ENCODE peak calls at places on chromosomes 11 and 22, in five cellular contexts. One of them, this sample, is unnamed. For H3K4me1, the result is how much of the 10 kb centered on the place peaks cover.

GRCh38 chr11:3164540-3165151 is 464 bp downstream of the OSBPL5 start:
- DNase-seq in CD4-positive, CD25-positive, alpha-beta regulatory T cell: no peak
- DNase-seq in thoracic aorta: no peak
- DNase-seq in psoas muscle: peak
- DNase-seq in GM23248: no peak
- DNase-seq in this sample: no peak

GRCh38 chr11:15602779-15603178 is 488.1 kb downstream of the INSC start:
- DNase-seq in thoracic aorta: no peak
- DNase-seq in psoas muscle: no peak
- DNase-seq in GM23248: no peak
- DNase-seq in CD4-positive, CD25-positive, alpha-beta regulatory T cell: no peak
- DNase-seq in this sample: no peak

GRCh38 chr22:46433318-46433717 is 97.8 kb downstream of the TRMU start:
- DNase-seq in GM23248: no peak
- DNase-seq in thoracic aorta: no peak
- DNase-seq in psoas muscle: no peak
- DNase-seq in CD4-positive, CD25-positive, alpha-beta regulatory T cell: no peak
- DNase-seq in this sample: no peak

GRCh38 chr11:13120691-13121090 is 111.6 kb downstream of the RASSF10 start:
- DNase-seq in CD4-positive, CD25-positive, alpha-beta regulatory T cell: no peak
- DNase-seq in GM23248: peak
- DNase-seq in thoracic aorta: no peak
- DNase-seq in psoas muscle: no peak
- DNase-seq in this sample: no peak

GRCh38 chr22:28143961-28144745 is 225.1 kb upstream of the PITPNB start:
- DNase-seq in CD4-positive, CD25-positive, alpha-beta regulatory T cell: no peak
- DNase-seq in GM23248: no peak
- DNase-seq in psoas muscle: no peak
- DNase-seq in thoracic aorta: no peak
- DNase-seq in this sample: no peak

GRCh38 chr22:25419247-25420113 is 145.0 kb upstream of the GRK3 start:
- DNase-seq in CD4-positive, CD25-positive, alpha-beta regulatory T cell: no peak
- DNase-seq in psoas muscle: no peak
- DNase-seq in thoracic aorta: no peak
- DNase-seq in GM23248: peak
- DNase-seq in this sample: no peak

GRCh38 chr22:40928657-40929056 is 22.5 kb upstream of the RBX1 start:
- DNase-seq in thoracic aorta: no peak
- DNase-seq in CD4-positive, CD25-positive, alpha-beta regulatory T cell: no peak
- DNase-seq in psoas muscle: no peak
- DNase-seq in GM23248: no peak
- DNase-seq in this sample: no peak

GRCh38 chr22:46528121-46528610 is 9.3 kb downstream of the CELSR1 start:
- DNase-seq in GM23248: no peak
- DNase-seq in thoracic aorta: no peak
- DNase-seq in psoas muscle: no peak
- DNase-seq in CD4-positive, CD25-positive, alpha-beta regulatory T cell: no peak
- DNase-seq in this sample: no peak

DNA sequence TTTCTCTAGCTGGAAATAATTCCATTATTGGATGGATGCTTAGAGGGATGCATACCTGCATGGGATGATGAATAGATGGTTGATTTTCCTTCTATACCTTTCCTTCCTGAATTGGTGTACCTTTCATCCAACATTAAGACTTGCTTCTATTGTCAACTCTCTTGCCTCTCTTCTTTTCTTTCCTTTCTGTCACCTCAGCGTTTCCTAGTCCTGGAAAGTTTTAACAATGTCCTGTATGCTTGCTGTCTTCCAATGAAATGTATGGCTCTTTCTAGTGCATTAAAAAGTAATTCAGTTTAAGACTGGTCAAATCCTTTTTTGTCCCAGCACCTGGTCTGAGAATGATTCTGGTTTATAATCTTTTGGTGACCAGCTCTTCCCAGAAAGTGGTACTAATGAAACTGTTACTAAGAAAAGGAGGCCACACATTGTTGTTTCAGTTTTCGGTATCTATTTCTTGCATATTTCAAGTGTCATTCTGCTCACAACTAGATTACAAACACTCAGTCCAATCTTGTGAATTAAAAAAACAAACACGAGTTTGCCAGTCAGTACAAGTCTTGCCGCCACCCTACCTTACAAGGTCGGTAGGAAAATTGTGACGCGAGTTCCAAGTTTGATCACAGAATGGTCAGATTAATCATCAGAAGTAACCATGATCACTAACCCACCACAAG is 8.0 kb downstream of the POU2AF1 start:
- DNase-seq in thoracic aorta: no peak
- DNase-seq in CD4-positive, CD25-positive, alpha-beta regulatory T cell: no peak
- DNase-seq in GM23248: no peak
- DNase-seq in psoas muscle: no peak
- DNase-seq in this sample: no peak
- H3K4me1 ChIP-seq in thoracic aorta: under half
- H3K4me1 ChIP-seq in CD4-positive, CD25-positive, alpha-beta regulatory T cell: under half
- H3K4me1 ChIP-seq in GM23248: under half
- H3K4me1 ChIP-seq in psoas muscle: under half
- H3K4me1 ChIP-seq in this sample: under half

GRCh38 chr22:50027639-50028537 is 15.3 kb upstream of the IL17REL start:
- DNase-seq in thoracic aorta: no peak
- DNase-seq in psoas muscle: no peak
- DNase-seq in GM23248: peak
- DNase-seq in CD4-positive, CD25-positive, alpha-beta regulatory T cell: no peak
- DNase-seq in this sample: peak
- H3K27ac ChIP-seq in thoracic aorta: no peak
- H3K27ac ChIP-seq in psoas muscle: no peak
- H3K27ac ChIP-seq in GM23248: no peak
- H3K27ac ChIP-seq in CD4-positive, CD25-positive, alpha-beta regulatory T cell: no peak
- H3K27ac ChIP-seq in this sample: no peak

GRCh38 chr11:68011046-68011943 is 1.2 kb downstream of the ALDH3B1 start:
- DNase-seq in CD4-positive, CD25-positive, alpha-beta regulatory T cell: no peak
- DNase-seq in GM23248: no peak
- DNase-seq in thoracic aorta: no peak
- DNase-seq in psoas muscle: no peak
- DNase-seq in this sample: no peak
- H3K4me1 ChIP-seq in CD4-positive, CD25-positive, alpha-beta regulatory T cell: under half
- H3K4me1 ChIP-seq in GM23248: under half
- H3K4me1 ChIP-seq in thoracic aorta: under half
- H3K4me1 ChIP-seq in psoas muscle: under half
- H3K4me1 ChIP-seq in this sample: under half

GRCh38 chr22:19443544-19444211 is 3.8 kb downstream of the C22orf39 start:
- DNase-seq in psoas muscle: no peak
- DNase-seq in thoracic aorta: no peak
- DNase-seq in CD4-positive, CD25-positive, alpha-beta regulatory T cell: no peak
- DNase-seq in GM23248: no peak
- DNase-seq in this sample: no peak

GRCh38 chr22:19442166-19442565 is 5.3 kb downstream of the C22orf39 start:
- DNase-seq in GM23248: no peak
- DNase-seq in CD4-positive, CD25-positive, alpha-beta regulatory T cell: no peak
- DNase-seq in thoracic aorta: no peak
- DNase-seq in psoas muscle: peak
- DNase-seq in this sample: no peak

GRCh38 chr22:19440411-19441195 is 6.9 kb downstream of the C22orf39 start:
- DNase-seq in psoas muscle: peak
- DNase-seq in CD4-positive, CD25-positive, alpha-beta regulatory T cell: no peak
- DNase-seq in GM23248: no peak
- DNase-seq in thoracic aorta: no peak
- DNase-seq in this sample: no peak

GRCh38 chr22:19434829-19435580 is 2.7 kb downstream of the MRPL40 start:
- DNase-seq in thoracic aorta: no peak
- DNase-seq in GM23248: no peak
- DNase-seq in psoas muscle: no peak
- DNase-seq in CD4-positive, CD25-positive, alpha-beta regulatory T cell: no peak
- DNase-seq in this sample: no peak

GRCh38 chr22:19438286-19438685 is 5.9 kb downstream of the MRPL40 start:
- DNase-seq in psoas muscle: no peak
- DNase-seq in CD4-positive, CD25-positive, alpha-beta regulatory T cell: no peak
- DNase-seq in GM23248: no peak
- DNase-seq in thoracic aorta: no peak
- DNase-seq in this sample: no peak
- H3K27ac ChIP-seq in psoas muscle: peak
- H3K27ac ChIP-seq in CD4-positive, CD25-positive, alpha-beta regulatory T cell: no peak
- H3K27ac ChIP-seq in GM23248: no peak
- H3K27ac ChIP-seq in thoracic aorta: no peak
- H3K27ac ChIP-seq in this sample: no peak

DNA sequence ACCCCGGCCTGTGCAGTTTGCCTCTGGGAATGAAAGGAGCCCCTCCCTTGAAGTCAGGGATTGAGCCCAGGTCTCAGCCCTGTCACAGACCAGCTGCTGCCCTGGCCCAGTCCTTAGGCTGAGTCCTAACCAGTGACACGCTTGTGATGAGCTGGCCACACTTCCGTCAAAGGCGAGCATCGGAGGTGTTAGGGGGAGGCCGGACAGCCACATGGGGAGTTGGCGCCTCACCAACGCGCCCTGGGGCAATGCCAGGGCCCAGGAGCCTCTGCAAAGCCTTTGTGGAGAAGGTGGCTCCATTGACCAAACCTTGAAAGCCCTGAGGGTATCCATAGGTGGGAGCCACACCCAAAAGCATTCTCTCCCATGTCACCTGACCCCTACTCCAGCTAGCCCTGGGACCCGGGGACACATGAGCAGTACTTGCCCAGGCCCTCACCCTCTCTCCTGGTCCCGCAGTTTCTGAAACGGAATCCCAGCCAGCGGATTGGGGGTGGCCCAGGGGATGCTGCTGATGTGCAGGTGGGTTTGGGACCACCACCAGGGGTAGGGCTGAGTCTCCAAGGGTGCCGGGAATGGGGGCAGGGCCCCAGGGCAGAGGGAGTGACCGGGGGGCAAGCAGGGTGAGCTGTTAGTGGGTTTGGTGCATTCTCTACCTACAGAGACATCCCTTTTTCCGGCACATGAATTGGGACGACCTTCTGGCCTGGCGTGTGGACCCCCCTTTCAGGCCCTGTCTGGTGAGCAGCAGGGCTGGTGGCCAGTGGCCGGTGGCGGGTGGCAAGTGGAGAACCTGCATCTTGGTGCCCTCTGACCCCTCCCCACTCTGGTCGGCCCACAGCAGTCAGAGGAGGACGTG is 3.7 kb downstream of the PTPRCAP start:
- DNase-seq in thoracic aorta: no peak
- DNase-seq in psoas muscle: no peak
- DNase-seq in CD4-positive, CD25-positive, alpha-beta regulatory T cell: no peak
- DNase-seq in GM23248: no peak
- DNase-seq in this sample: peak
- H3K4me1 ChIP-seq in thoracic aorta: under half
- H3K4me1 ChIP-seq in psoas muscle: under half
- H3K4me1 ChIP-seq in CD4-positive, CD25-positive, alpha-beta regulatory T cell: half or more
- H3K4me1 ChIP-seq in GM23248: under half
- H3K4me1 ChIP-seq in this sample: half or more

DNA sequence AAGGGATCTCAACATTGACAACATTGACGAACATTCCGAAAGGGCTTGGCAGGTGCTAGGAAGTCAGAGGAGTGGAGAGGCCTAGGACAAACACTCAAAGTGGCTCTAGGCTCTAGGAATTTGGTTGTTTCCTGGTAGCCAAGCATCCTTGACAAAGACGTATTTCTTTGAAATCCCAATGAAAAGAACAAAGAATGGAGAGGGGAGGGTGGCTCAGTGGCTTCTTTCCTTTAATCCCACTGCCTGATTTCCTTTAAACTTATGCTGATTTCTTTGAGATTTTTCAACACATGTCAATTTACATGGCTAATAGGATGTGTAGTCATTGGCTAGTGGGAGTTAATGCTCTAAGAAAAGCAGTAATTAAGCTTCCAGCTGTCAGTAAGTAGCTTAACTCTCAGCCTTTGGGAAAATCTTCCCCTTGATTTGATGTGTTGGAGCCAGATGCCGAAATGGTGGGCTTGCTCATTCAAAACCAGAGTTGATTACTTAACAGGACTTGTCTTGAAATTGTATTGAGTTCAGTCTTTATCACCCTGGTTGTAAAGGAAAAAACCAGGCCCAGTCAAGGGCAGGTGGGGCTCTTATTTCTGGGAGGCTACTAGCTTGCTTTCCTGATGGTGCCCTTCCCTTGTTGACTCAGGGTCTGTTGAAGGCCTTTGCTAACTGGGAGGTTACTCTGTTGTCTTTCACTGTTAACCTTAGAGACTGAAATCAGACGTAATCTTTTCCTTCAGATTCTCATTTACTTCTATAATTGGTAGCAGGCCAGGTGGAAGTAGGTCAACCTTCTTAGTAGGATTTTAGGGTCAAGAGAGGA is 44.6 kb upstream of the SORL1-AS1 start:
- DNase-seq in GM23248: no peak
- DNase-seq in psoas muscle: no peak
- DNase-seq in CD4-positive, CD25-positive, alpha-beta regulatory T cell: no peak
- DNase-seq in thoracic aorta: no peak
- DNase-seq in this sample: no peak
- H3K27ac ChIP-seq in GM23248: no peak
- H3K27ac ChIP-seq in psoas muscle: no peak
- H3K27ac ChIP-seq in CD4-positive, CD25-positive, alpha-beta regulatory T cell: no peak
- H3K27ac ChIP-seq in thoracic aorta: no peak
- H3K27ac ChIP-seq in this sample: no peak

DNA sequence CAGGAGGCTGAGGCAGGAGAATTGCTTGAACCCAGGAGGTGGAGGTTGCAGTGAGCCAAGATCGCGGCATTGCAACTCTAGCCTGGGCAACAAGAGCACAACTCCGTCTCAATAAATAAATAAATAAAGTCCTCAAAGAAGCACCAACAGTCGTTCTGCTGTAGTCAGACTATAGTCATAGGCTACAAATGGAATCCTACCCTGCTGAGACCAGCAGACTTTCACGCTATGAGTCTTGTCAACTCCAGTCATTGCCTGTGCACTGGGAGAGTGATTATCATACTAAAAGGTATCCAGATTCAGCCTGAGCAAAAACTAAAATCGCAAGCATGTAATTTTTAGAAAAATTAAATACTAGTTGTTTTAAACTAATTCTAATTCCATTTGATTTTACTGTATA is 19.6 kb downstream of the USP28 start:
- DNase-seq in GM23248: no peak
- DNase-seq in thoracic aorta: no peak
- DNase-seq in psoas muscle: no peak
- DNase-seq in CD4-positive, CD25-positive, alpha-beta regulatory T cell: no peak
- DNase-seq in this sample: no peak
- H3K4me1 ChIP-seq in GM23248: under half
- H3K4me1 ChIP-seq in thoracic aorta: under half
- H3K4me1 ChIP-seq in psoas muscle: under half
- H3K4me1 ChIP-seq in CD4-positive, CD25-positive, alpha-beta regulatory T cell: under half
- H3K4me1 ChIP-seq in this sample: under half

DNA sequence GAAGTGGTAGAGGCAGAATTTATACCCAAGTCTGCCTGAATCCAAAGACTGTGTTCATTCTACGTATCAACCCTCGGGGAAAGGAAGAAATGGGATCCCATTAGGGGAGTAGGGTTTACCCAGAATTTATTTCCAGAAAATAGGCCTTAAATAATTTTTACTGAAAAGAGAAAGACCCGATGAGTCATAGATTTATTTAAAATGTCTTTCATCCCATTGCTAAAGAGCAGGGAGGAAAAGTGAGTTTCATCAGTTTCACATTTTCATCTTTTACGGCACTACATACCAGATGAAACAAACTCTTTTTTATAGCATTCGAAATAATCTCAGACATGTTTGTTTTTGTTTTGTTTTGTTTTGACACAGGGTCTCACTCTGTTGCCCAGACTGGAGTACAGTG is 31.3 kb downstream of the SLC1A2 start:
- DNase-seq in CD4-positive, CD25-positive, alpha-beta regulatory T cell: no peak
- DNase-seq in GM23248: peak
- DNase-seq in thoracic aorta: no peak
- DNase-seq in psoas muscle: no peak
- DNase-seq in this sample: no peak
- H3K27ac ChIP-seq in CD4-positive, CD25-positive, alpha-beta regulatory T cell: no peak
- H3K27ac ChIP-seq in GM23248: no peak
- H3K27ac ChIP-seq in thoracic aorta: peak
- H3K27ac ChIP-seq in psoas muscle: no peak
- H3K27ac ChIP-seq in this sample: no peak